ENCODE peak calls at places on chromosomes 3 and 15, in ten cellular contexts. One of them, this sample, is unnamed.

GRCh38 chr15:88646951-88647350 is 8.1 kb downstream of the ISG20 start:
- DNase-seq in left ventricle myocardium inferior: no peak
- DNase-seq in HTR-8/SVneo: no peak
- DNase-seq in neural progenitor cell: no peak
- DNase-seq in ovary: no peak
- DNase-seq in CD8-positive, alpha-beta memory T cell: no peak
- DNase-seq in HEK293T: no peak
- DNase-seq in AG09309: no peak
- DNase-seq in NCI-H446 treated with DMSO at 0.1 percent for 48 hours: no peak
- DNase-seq in spleen: peak
- DNase-seq in this sample: no peak

GRCh38 chr3:8822141-8822540 is 52.7 kb upstream of the OXTR start:
- DNase-seq in left ventricle myocardium inferior: no peak
- DNase-seq in HTR-8/SVneo: peak
- DNase-seq in neural progenitor cell: no peak
- DNase-seq in ovary: no peak
- DNase-seq in CD8-positive, alpha-beta memory T cell: no peak
- DNase-seq in HEK293T: no peak
- DNase-seq in AG09309: no peak
- DNase-seq in NCI-H446 treated with DMSO at 0.1 percent for 48 hours: no peak
- DNase-seq in spleen: no peak
- DNase-seq in this sample: no peak

GRCh38 chr15:75785771-75786563 is 57.3 kb upstream of the UBE2Q2 start:
- DNase-seq in left ventricle myocardium inferior: no peak
- DNase-seq in HTR-8/SVneo: no peak
- DNase-seq in neural progenitor cell: peak
- DNase-seq in ovary: no peak
- DNase-seq in CD8-positive, alpha-beta memory T cell: peak
- DNase-seq in HEK293T: no peak
- DNase-seq in AG09309: no peak
- DNase-seq in NCI-H446 treated with DMSO at 0.1 percent for 48 hours: no peak
- DNase-seq in spleen: no peak
- DNase-seq in this sample: no peak

GRCh38 chr15:68278345-68279217 is 1.0 kb downstream of the FEM1B start:
- DNase-seq in left ventricle myocardium inferior: no peak
- DNase-seq in HTR-8/SVneo: no peak
- DNase-seq in neural progenitor cell: no peak
- DNase-seq in ovary: peak
- DNase-seq in CD8-positive, alpha-beta memory T cell: no peak
- DNase-seq in HEK293T: peak
- DNase-seq in AG09309: no peak
- DNase-seq in NCI-H446 treated with DMSO at 0.1 percent for 48 hours: peak
- DNase-seq in spleen: peak
- DNase-seq in this sample: peak

GRCh38 chr3:172449468-172450149 is 1.4 kb upstream of the GHSR start:
- DNase-seq in left ventricle myocardium inferior: no peak
- DNase-seq in HTR-8/SVneo: no peak
- DNase-seq in neural progenitor cell: peak
- DNase-seq in ovary: no peak
- DNase-seq in CD8-positive, alpha-beta memory T cell: no peak
- DNase-seq in HEK293T: no peak
- DNase-seq in AG09309: no peak
- DNase-seq in NCI-H446 treated with DMSO at 0.1 percent for 48 hours: no peak
- DNase-seq in spleen: no peak
- DNase-seq in this sample: peak

GRCh38 chr3:179732661-179733348 is 80.0 kb downstream of the USP13 start:
- DNase-seq in left ventricle myocardium inferior: peak
- DNase-seq in HTR-8/SVneo: no peak
- DNase-seq in neural progenitor cell: no peak
- DNase-seq in ovary: no peak
- DNase-seq in CD8-positive, alpha-beta memory T cell: no peak
- DNase-seq in HEK293T: no peak
- DNase-seq in AG09309: no peak
- DNase-seq in NCI-H446 treated with DMSO at 0.1 percent for 48 hours: no peak
- DNase-seq in spleen: no peak
- DNase-seq in this sample: peak

GRCh38 chr3:110806924-110807323 is 264.7 kb upstream of the NECTIN3 start:
- DNase-seq in left ventricle myocardium inferior: no peak
- DNase-seq in HTR-8/SVneo: no peak
- DNase-seq in neural progenitor cell: no peak
- DNase-seq in ovary: no peak
- DNase-seq in CD8-positive, alpha-beta memory T cell: no peak
- DNase-seq in HEK293T: no peak
- DNase-seq in AG09309: no peak
- DNase-seq in NCI-H446 treated with DMSO at 0.1 percent for 48 hours: no peak
- DNase-seq in spleen: no peak
- DNase-seq in this sample: no peak

GRCh38 chr3:40720863-40721262 is 196.1 kb downstream of the ZNF621 start:
- DNase-seq in left ventricle myocardium inferior: no peak
- DNase-seq in HTR-8/SVneo: no peak
- DNase-seq in neural progenitor cell: peak
- DNase-seq in ovary: no peak
- DNase-seq in CD8-positive, alpha-beta memory T cell: no peak
- DNase-seq in HEK293T: no peak
- DNase-seq in AG09309: no peak
- DNase-seq in NCI-H446 treated with DMSO at 0.1 percent for 48 hours: no peak
- DNase-seq in spleen: no peak
- DNase-seq in this sample: no peak

GRCh38 chr15:71447328-71448250 is 332.3 kb downstream of the THSD4 start:
- DNase-seq in left ventricle myocardium inferior: no peak
- DNase-seq in HTR-8/SVneo: peak
- DNase-seq in neural progenitor cell: no peak
- DNase-seq in ovary: no peak
- DNase-seq in CD8-positive, alpha-beta memory T cell: no peak
- DNase-seq in HEK293T: no peak
- DNase-seq in AG09309: no peak
- DNase-seq in NCI-H446 treated with DMSO at 0.1 percent for 48 hours: no peak
- DNase-seq in spleen: no peak
- DNase-seq in this sample: no peak

GRCh38 chr3:128076783-128077624 is 24.8 kb downstream of the SEC61A1 start:
- DNase-seq in left ventricle myocardium inferior: peak
- DNase-seq in HTR-8/SVneo: no peak
- DNase-seq in neural progenitor cell: peak
- DNase-seq in ovary: no peak
- DNase-seq in CD8-positive, alpha-beta memory T cell: no peak
- DNase-seq in HEK293T: no peak
- DNase-seq in AG09309: no peak
- DNase-seq in NCI-H446 treated with DMSO at 0.1 percent for 48 hours: no peak
- DNase-seq in spleen: peak
- DNase-seq in this sample: no peak

GRCh38 chr3:69425249-69425648 is 39.4 kb upstream of the FRMD4B start:
- DNase-seq in left ventricle myocardium inferior: no peak
- DNase-seq in HTR-8/SVneo: peak
- DNase-seq in neural progenitor cell: peak
- DNase-seq in ovary: no peak
- DNase-seq in CD8-positive, alpha-beta memory T cell: no peak
- DNase-seq in HEK293T: peak
- DNase-seq in AG09309: no peak
- DNase-seq in NCI-H446 treated with DMSO at 0.1 percent for 48 hours: no peak
- DNase-seq in spleen: no peak
- DNase-seq in this sample: peak

GRCh38 chr3:182485306-182485705 is 308.0 kb upstream of the ATP11B start:
- DNase-seq in left ventricle myocardium inferior: no peak
- DNase-seq in HTR-8/SVneo: no peak
- DNase-seq in neural progenitor cell: no peak
- DNase-seq in ovary: no peak
- DNase-seq in CD8-positive, alpha-beta memory T cell: no peak
- DNase-seq in HEK293T: no peak
- DNase-seq in AG09309: no peak
- DNase-seq in NCI-H446 treated with DMSO at 0.1 percent for 48 hours: no peak
- DNase-seq in spleen: no peak
- DNase-seq in this sample: no peak

GRCh38 chr3:111735271-111735758 is 123.8 kb upstream of the PHLDB2 start:
- DNase-seq in left ventricle myocardium inferior: no peak
- DNase-seq in HTR-8/SVneo: peak
- DNase-seq in neural progenitor cell: no peak
- DNase-seq in ovary: no peak
- DNase-seq in CD8-positive, alpha-beta memory T cell: no peak
- DNase-seq in HEK293T: no peak
- DNase-seq in AG09309: peak
- DNase-seq in NCI-H446 treated with DMSO at 0.1 percent for 48 hours: no peak
- DNase-seq in spleen: no peak
- DNase-seq in this sample: no peak

GRCh38 chr3:29099296-29099695 is 181.6 kb upstream of the RBMS3 start:
- DNase-seq in left ventricle myocardium inferior: no peak
- DNase-seq in HTR-8/SVneo: no peak
- DNase-seq in neural progenitor cell: no peak
- DNase-seq in ovary: no peak
- DNase-seq in CD8-positive, alpha-beta memory T cell: no peak
- DNase-seq in HEK293T: no peak
- DNase-seq in AG09309: no peak
- DNase-seq in NCI-H446 treated with DMSO at 0.1 percent for 48 hours: no peak
- DNase-seq in spleen: no peak
- DNase-seq in this sample: no peak

GRCh38 chr3:6438031-6438430 is 422.9 kb upstream of the GRM7 start:
- DNase-seq in left ventricle myocardium inferior: no peak
- DNase-seq in HTR-8/SVneo: no peak
- DNase-seq in neural progenitor cell: no peak
- DNase-seq in ovary: no peak
- DNase-seq in CD8-positive, alpha-beta memory T cell: no peak
- DNase-seq in HEK293T: no peak
- DNase-seq in AG09309: no peak
- DNase-seq in NCI-H446 treated with DMSO at 0.1 percent for 48 hours: no peak
- DNase-seq in spleen: no peak
- DNase-seq in this sample: no peak

GRCh38 chr3:27108322-27108721 is 260.9 kb downstream of the NEK10 start:
- DNase-seq in left ventricle myocardium inferior: no peak
- DNase-seq in HTR-8/SVneo: no peak
- DNase-seq in neural progenitor cell: no peak
- DNase-seq in ovary: no peak
- DNase-seq in CD8-positive, alpha-beta memory T cell: no peak
- DNase-seq in HEK293T: no peak
- DNase-seq in AG09309: no peak
- DNase-seq in NCI-H446 treated with DMSO at 0.1 percent for 48 hours: no peak
- DNase-seq in spleen: no peak
- DNase-seq in this sample: no peak

GRCh38 chr3:14492948-14493881 is 46.9 kb downstream of the GRIP2 start:
- DNase-seq in left ventricle myocardium inferior: no peak
- DNase-seq in HTR-8/SVneo: no peak
- DNase-seq in neural progenitor cell: no peak
- DNase-seq in ovary: peak
- DNase-seq in CD8-positive, alpha-beta memory T cell: no peak
- DNase-seq in HEK293T: no peak
- DNase-seq in AG09309: no peak
- DNase-seq in NCI-H446 treated with DMSO at 0.1 percent for 48 hours: no peak
- DNase-seq in spleen: peak
- DNase-seq in this sample: no peak

GRCh38 chr3:101203411-101203810 is 117.0 kb downstream of the IMPG2 start:
- DNase-seq in left ventricle myocardium inferior: no peak
- DNase-seq in HTR-8/SVneo: peak
- DNase-seq in neural progenitor cell: no peak
- DNase-seq in ovary: no peak
- DNase-seq in CD8-positive, alpha-beta memory T cell: no peak
- DNase-seq in HEK293T: no peak
- DNase-seq in AG09309: no peak
- DNase-seq in NCI-H446 treated with DMSO at 0.1 percent for 48 hours: no peak
- DNase-seq in spleen: no peak
- DNase-seq in this sample: no peak

GRCh38 chr3:151837057-151837456 is 23.1 kb downstream of the AADAC start:
- DNase-seq in left ventricle myocardium inferior: no peak
- DNase-seq in HTR-8/SVneo: peak
- DNase-seq in neural progenitor cell: peak
- DNase-seq in ovary: no peak
- DNase-seq in CD8-positive, alpha-beta memory T cell: no peak
- DNase-seq in HEK293T: peak
- DNase-seq in AG09309: no peak
- DNase-seq in NCI-H446 treated with DMSO at 0.1 percent for 48 hours: peak
- DNase-seq in spleen: no peak
- DNase-seq in this sample: no peak

GRCh38 chr3:171193693-171194092 is 167.2 kb upstream of the SLC2A2 start:
- DNase-seq in left ventricle myocardium inferior: no peak
- DNase-seq in HTR-8/SVneo: no peak
- DNase-seq in neural progenitor cell: no peak
- DNase-seq in ovary: no peak
- DNase-seq in CD8-positive, alpha-beta memory T cell: no peak
- DNase-seq in HEK293T: no peak
- DNase-seq in AG09309: no peak
- DNase-seq in NCI-H446 treated with DMSO at 0.1 percent for 48 hours: no peak
- DNase-seq in spleen: no peak
- DNase-seq in this sample: no peak

GRCh38 chr15:74901612-74902063 is 5.0 kb downstream of the FAM219B start:
- DNase-seq in left ventricle myocardium inferior: peak
- DNase-seq in HTR-8/SVneo: peak
- DNase-seq in neural progenitor cell: peak
- DNase-seq in ovary: peak
- DNase-seq in CD8-positive, alpha-beta memory T cell: peak
- DNase-seq in HEK293T: peak
- DNase-seq in AG09309: no peak
- DNase-seq in NCI-H446 treated with DMSO at 0.1 percent for 48 hours: no peak
- DNase-seq in spleen: peak
- DNase-seq in this sample: peak

GRCh38 chr3:135007622-135008021 is 212.6 kb downstream of the EPHB1 start:
- DNase-seq in left ventricle myocardium inferior: no peak
- DNase-seq in HTR-8/SVneo: peak
- DNase-seq in neural progenitor cell: no peak
- DNase-seq in ovary: no peak
- DNase-seq in CD8-positive, alpha-beta memory T cell: no peak
- DNase-seq in HEK293T: no peak
- DNase-seq in AG09309: no peak
- DNase-seq in NCI-H446 treated with DMSO at 0.1 percent for 48 hours: no peak
- DNase-seq in spleen: no peak
- DNase-seq in this sample: no peak

GRCh38 chr3:14298442-14298841 is 104.0 kb upstream of the SLC6A6 start:
- DNase-seq in left ventricle myocardium inferior: no peak
- DNase-seq in HTR-8/SVneo: no peak
- DNase-seq in neural progenitor cell: no peak
- DNase-seq in ovary: no peak
- DNase-seq in CD8-positive, alpha-beta memory T cell: no peak
- DNase-seq in HEK293T: no peak
- DNase-seq in AG09309: no peak
- DNase-seq in NCI-H446 treated with DMSO at 0.1 percent for 48 hours: no peak
- DNase-seq in spleen: no peak
- DNase-seq in this sample: no peak

GRCh38 chr3:197522881-197523342 is 32.9 kb downstream of the BDH1 start:
- DNase-seq in left ventricle myocardium inferior: no peak
- DNase-seq in HTR-8/SVneo: no peak
- DNase-seq in neural progenitor cell: no peak
- DNase-seq in ovary: no peak
- DNase-seq in CD8-positive, alpha-beta memory T cell: no peak
- DNase-seq in HEK293T: no peak
- DNase-seq in AG09309: no peak
- DNase-seq in NCI-H446 treated with DMSO at 0.1 percent for 48 hours: no peak
- DNase-seq in spleen: no peak
- DNase-seq in this sample: no peak

GRCh38 chr3:126261037-126261436 is 80.7 kb upstream of the ALDH1L1 start:
- DNase-seq in left ventricle myocardium inferior: peak
- DNase-seq in HTR-8/SVneo: peak
- DNase-seq in neural progenitor cell: peak
- DNase-seq in ovary: peak
- DNase-seq in CD8-positive, alpha-beta memory T cell: no peak
- DNase-seq in HEK293T: peak
- DNase-seq in AG09309: peak
- DNase-seq in NCI-H446 treated with DMSO at 0.1 percent for 48 hours: no peak
- DNase-seq in spleen: no peak
- DNase-seq in this sample: no peak

GRCh38 chr15:101081900-101082299 is 162.7 kb downstream of the LRRK1 start:
- DNase-seq in left ventricle myocardium inferior: no peak
- DNase-seq in HTR-8/SVneo: no peak
- DNase-seq in neural progenitor cell: no peak
- DNase-seq in ovary: no peak
- DNase-seq in CD8-positive, alpha-beta memory T cell: no peak
- DNase-seq in HEK293T: no peak
- DNase-seq in AG09309: no peak
- DNase-seq in NCI-H446 treated with DMSO at 0.1 percent for 48 hours: no peak
- DNase-seq in spleen: no peak
- DNase-seq in this sample: no peak

GRCh38 chr3:170128977-170129431 is 52.5 kb downstream of the PHC3 start:
- DNase-seq in left ventricle myocardium inferior: no peak
- DNase-seq in HTR-8/SVneo: peak
- DNase-seq in neural progenitor cell: no peak
- DNase-seq in ovary: no peak
- DNase-seq in CD8-positive, alpha-beta memory T cell: no peak
- DNase-seq in HEK293T: peak
- DNase-seq in AG09309: no peak
- DNase-seq in NCI-H446 treated with DMSO at 0.1 percent for 48 hours: no peak
- DNase-seq in spleen: no peak
- DNase-seq in this sample: peak

GRCh38 chr15:52734329-52734728 is 55.1 kb upstream of the ATOSA start:
- DNase-seq in left ventricle myocardium inferior: no peak
- DNase-seq in HTR-8/SVneo: no peak
- DNase-seq in neural progenitor cell: no peak
- DNase-seq in ovary: no peak
- DNase-seq in CD8-positive, alpha-beta memory T cell: no peak
- DNase-seq in HEK293T: no peak
- DNase-seq in AG09309: no peak
- DNase-seq in NCI-H446 treated with DMSO at 0.1 percent for 48 hours: no peak
- DNase-seq in spleen: no peak
- DNase-seq in this sample: no peak